ENCODE peak calls at places on chromosome 9, in eight cellular contexts. D, U, R, V, A, K, E and M are unnamed samples.

GRCh38 chr9:137724114-137724445 is 105.3 kb downstream of the EHMT1 start:
- DNase-seq in A (no peak), E (no peak), R (no peak), U (no peak), D (no peak), V (no peak), K (no peak), M (no peak)

GRCh38 chr9:117184173-117184572 is 230.7 kb downstream of the ASTN2 start:
- DNase-seq in E (no peak), D (no peak), U (no peak), V (no peak), A (no peak), R (no peak), K (no peak), M (no peak)

GRCh38 chr9:91042541-91042940 is 240.9 kb downstream of the SYK start:
- DNase-seq in K (no peak), D (no peak), U (no peak), R (no peak), V (no peak), A (no peak), E (no peak), M (no peak)

GRCh38 chr9:125843646-125844045 is 96.5 kb downstream of the PBX3 start:
- DNase-seq in K (no peak), U (no peak), E (no peak), R (no peak), A (no peak), D (no peak), V (no peak), M (peak)

GRCh38 chr9:77927265-77927664 is 104.3 kb downstream of the GNAQ start:
- DNase-seq in E (no peak), U (no peak), D (no peak), K (no peak), A (no peak), V (no peak), R (peak), M (no peak)

GRCh38 chr9:17613723-17614122 is 34.9 kb downstream of the SH3GL2 start:
- DNase-seq in K (no peak), A (peak), V (no peak), R (peak), E (no peak), D (no peak), U (no peak), M (peak)

GRCh38 chr9:2613730-2614271 is 7.8 kb upstream of the VLDLR start:
- DNase-seq in R (no peak), K (no peak), E (no peak), A (peak), D (no peak), U (no peak), V (no peak), M (no peak)

GRCh38 chr9:120490888-120491595 is 88.9 kb downstream of the CDK5RAP2 start:
- DNase-seq in U (no peak), D (no peak), V (no peak), R (no peak), E (no peak), K (no peak), A (no peak), M (no peak)

GRCh38 chr9:31140316-31140715 is 1244.1 kb upstream of the ACO1 start:
- DNase-seq in A (no peak), U (no peak), K (no peak), E (peak), R (no peak), D (no peak), V (no peak), M (no peak)

GRCh38 chr9:78601957-78602565 is 305.1 kb downstream of the PSAT1 start:
- DNase-seq in U (peak), D (no peak), R (peak), E (peak), V (no peak), A (peak), K (no peak), M (no peak)

GRCh38 chr9:134669556-134669955 is 28.0 kb downstream of the COL5A1 start:
- DNase-seq in E (no peak), V (no peak), R (no peak), U (no peak), A (no peak), D (no peak), K (no peak), M (no peak)

GRCh38 chr9:107742531-107743309 is 253.2 kb upstream of the KLF4 start:
- DNase-seq in D (no peak), R (no peak), K (no peak), V (no peak), E (no peak), A (no peak), U (no peak), M (no peak)

GRCh38 chr9:87285183-87285582 is 212.5 kb upstream of the DAPK1 start:
- DNase-seq in D (no peak), K (no peak), A (no peak), E (no peak), U (no peak), V (no peak), R (no peak), M (no peak)

GRCh38 chr9:89185980-89186379 is 7.4 kb upstream of the SHC3 start:
- DNase-seq in U (no peak), A (no peak), V (no peak), K (no peak), D (no peak), E (no peak), R (no peak), M (no peak)

GRCh38 chr9:3963266-3964019 is 336.4 kb downstream of the GLIS3 start:
- DNase-seq in R (peak), A (no peak), D (no peak), E (no peak), U (no peak), K (no peak), V (no peak), M (no peak)

GRCh38 chr9:112559629-112560413 is 73.2 kb downstream of the KIAA1958 start:
- DNase-seq in E (no peak), U (no peak), R (no peak), A (no peak), D (no peak), K (no peak), V (no peak), M (no peak)

GRCh38 chr9:7117676-7118561 is 360.1 kb downstream of the KDM4C start:
- DNase-seq in U (no peak), K (no peak), A (peak), V (no peak), E (no peak), D (no peak), R (peak), M (no peak)

GRCh38 chr9:120891255-120891954 is 14.4 kb upstream of the PHF19 start:
- DNase-seq in R (no peak), A (no peak), E (no peak), V (no peak), D (no peak), U (peak), K (peak), M (no peak)

GRCh38 chr9:73183917-73184861 is 32.5 kb downstream of the ANXA1 start:
- DNase-seq in V (no peak), U (no peak), E (peak), A (peak), K (no peak), D (no peak), R (peak), M (no peak)

GRCh38 chr9:110329676-110330235 is 7.9 kb downstream of the TXNDC8 start:
- DNase-seq in A (no peak), E (no peak), D (no peak), U (no peak), V (no peak), K (no peak), R (no peak), M (no peak)